ENCODE peak calls at places on chromosomes 13 and 19, in ten cellular contexts. T is body of pancreas, D is GM23338, L is heart right ventricle, G is testis, S is astrocyte, W is uterus, I is ovary, Q is tibial artery, C is left ventricle myocardium inferior. X is an unnamed sample.

GRCh38 chr13:98918771-98919170 is 59.1 kb downstream of the DOCK9 start:
- DNase-seq in T (no peak), D (no peak), L (no peak), G (no peak), S (no peak), W (no peak), I (no peak), Q (no peak), C (no peak), X (no peak)

GRCh38 chr13:49042476-49042875 is 66.8 kb downstream of the FNDC3A start:
- DNase-seq in T (no peak), D (no peak), L (no peak), G (no peak), S (peak; percentile 79), W (no peak), I (no peak), Q (no peak), C (no peak), X (no peak)

GRCh38 chr13:71979616-71980015 is 112.6 kb upstream of the DACH1 start:
- DNase-seq in T (no peak), D (peak; percentile 49), L (no peak), G (no peak), S (no peak), W (no peak), I (no peak), Q (no peak), C (no peak), X (peak; percentile 27)

GRCh38 chr13:113758651-113759524 is at the start of gene TMEM255B:
- DNase-seq in T (peak; percentile 79), D (peak; percentile 83), L (peak; percentile 90), G (peak; percentile 90), S (peak; percentile 30), W (peak; percentile 85), I (peak; percentile 86), Q (peak; percentile 82), C (peak; percentile 89), X (no peak)

GRCh38 chr13:80030491-80030890 is 310.4 kb downstream of the SPRY2 start:
- DNase-seq in T (peak; percentile 20), D (peak; percentile 28), L (no peak), G (peak; percentile 19), S (no peak), W (no peak), I (no peak), Q (no peak), C (no peak), X (peak; percentile 12)

GRCh38 chr13:40624338-40624737 is 42.1 kb downstream of the FOXO1 start:
- DNase-seq in T (no peak), D (no peak), L (no peak), G (no peak), S (peak; percentile 23), W (no peak), I (no peak), Q (no peak), C (no peak), X (peak; percentile 56)

GRCh38 chr13:36918246-36919060 is 1.6 kb downstream of the SMAD9 start:
- DNase-seq in T (no peak), D (peak; percentile 15), L (no peak), G (no peak), S (peak; percentile 29), W (no peak), I (no peak), Q (no peak), C (no peak), X (peak; percentile 5)

GRCh38 chr19:38653028-38653571 is 5.7 kb downstream of the ACTN4 start:
- DNase-seq in T (peak; percentile 76), D (no peak), L (no peak), G (peak; percentile 59), S (peak; percentile 45), W (peak; percentile 73), I (no peak), Q (peak; percentile 76), C (no peak), X (no peak)

GRCh38 chr13:49303533-49304252 is 56.0 kb downstream of the CDADC1 start:
- DNase-seq in T (peak; percentile 80), D (no peak), L (peak; percentile 35), G (peak; percentile 94), S (no peak), W (no peak), I (no peak), Q (peak; percentile 32), C (no peak), X (no peak)

GRCh38 chr13:41501281-41501680 is 43.9 kb downstream of the RGCC start:
- DNase-seq in T (no peak), D (no peak), L (no peak), G (no peak), S (no peak), W (no peak), I (no peak), Q (no peak), C (no peak), X (no peak)

GRCh38 chr13:41981961-41982723 is 21.2 kb upstream of the VWA8 start:
- DNase-seq in T (no peak), D (no peak), L (no peak), G (no peak), S (no peak), W (no peak), I (no peak), Q (no peak), C (no peak), X (peak; percentile 27)

GRCh38 chr19:1455002-1455335 is 5.0 kb downstream of the APC2 start:
- DNase-seq in T (no peak), D (no peak), L (no peak), G (no peak), S (no peak), W (no peak), I (no peak), Q (no peak), C (no peak), X (peak; percentile 35)

GRCh38 chr19:35017507-35017906 is 12.8 kb upstream of the SCN1B start:
- DNase-seq in T (no peak), D (no peak), L (no peak), G (no peak), S (no peak), W (no peak), I (no peak), Q (no peak), C (no peak), X (no peak)
- H3K4me1 ChIP-seq in T (peaks cover 11% of the 10 kb centered on the region), D (no peaks in the 10 kb centered on the region), L (peaks cover 2% of the 10 kb centered on the region), G (peaks cover 8% of the 10 kb centered on the region), S (no peaks in the 10 kb centered on the region), W (peaks cover 6% of the 10 kb centered on the region), I (no peaks in the 10 kb centered on the region), Q (no peaks in the 10 kb centered on the region), C (peaks cover 18% of the 10 kb centered on the region), X (no peaks in the 10 kb centered on the region)

DNA sequence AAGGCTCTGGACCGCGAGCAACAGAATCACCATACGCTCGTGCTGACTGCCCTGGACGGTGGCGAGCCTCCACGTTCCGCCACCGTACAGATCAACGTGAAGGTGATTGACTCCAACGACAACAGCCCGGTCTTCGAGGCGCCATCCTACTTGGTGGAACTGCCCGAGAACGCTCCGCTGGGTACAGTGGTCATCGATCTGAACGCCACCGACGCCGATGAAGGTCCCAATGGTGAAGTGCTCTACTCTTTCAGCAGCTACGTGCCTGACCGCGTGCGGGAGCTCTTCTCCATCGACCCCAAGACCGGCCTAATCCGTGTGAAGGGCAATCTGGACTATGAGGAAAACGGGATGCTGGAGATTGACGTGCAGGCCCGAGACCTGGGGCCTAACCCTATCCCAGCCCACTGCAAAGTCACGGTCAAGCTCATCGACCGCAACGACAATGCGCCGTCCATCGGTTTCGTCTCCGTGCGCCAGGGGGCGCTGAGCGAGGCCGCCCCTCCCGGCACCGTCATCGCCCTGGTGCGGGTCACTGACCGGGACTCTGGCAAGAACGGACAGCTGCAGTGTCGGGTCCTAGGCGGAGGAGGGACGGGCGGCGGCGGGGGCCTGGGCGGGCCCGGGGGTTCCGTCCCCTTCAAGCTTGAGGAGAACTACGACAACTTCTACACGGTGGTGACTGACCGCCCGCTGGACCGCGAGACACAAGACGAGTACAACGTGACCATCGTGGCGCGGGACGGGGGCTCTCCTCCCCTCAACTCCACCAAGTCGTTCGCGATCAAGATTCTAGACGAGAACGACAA is 1.8 kb downstream of the PCDH17 start:
- DNase-seq in T (peak; percentile 58), D (peak; percentile 88), L (peak; percentile 83), G (peak; percentile 73), S (peak; percentile 29), W (peak; percentile 30), I (no peak), Q (peak; percentile 60), C (peak; percentile 77), X (no peak)
- H3K27me3 ChIP-seq in T (peaks cover 12% of the 10 kb centered on the region), D (peaks cover 92% of the 10 kb centered on the region), L (peaks cover 30% of the 10 kb centered on the region), G (no peaks in the 10 kb centered on the region), S (peaks cover 32% of the 10 kb centered on the region), W (no peaks in the 10 kb centered on the region), I (no peaks in the 10 kb centered on the region), Q (no peaks in the 10 kb centered on the region), C (peaks cover 63% of the 10 kb centered on the region), X (peaks cover 78% of the 10 kb centered on the region)

DNA sequence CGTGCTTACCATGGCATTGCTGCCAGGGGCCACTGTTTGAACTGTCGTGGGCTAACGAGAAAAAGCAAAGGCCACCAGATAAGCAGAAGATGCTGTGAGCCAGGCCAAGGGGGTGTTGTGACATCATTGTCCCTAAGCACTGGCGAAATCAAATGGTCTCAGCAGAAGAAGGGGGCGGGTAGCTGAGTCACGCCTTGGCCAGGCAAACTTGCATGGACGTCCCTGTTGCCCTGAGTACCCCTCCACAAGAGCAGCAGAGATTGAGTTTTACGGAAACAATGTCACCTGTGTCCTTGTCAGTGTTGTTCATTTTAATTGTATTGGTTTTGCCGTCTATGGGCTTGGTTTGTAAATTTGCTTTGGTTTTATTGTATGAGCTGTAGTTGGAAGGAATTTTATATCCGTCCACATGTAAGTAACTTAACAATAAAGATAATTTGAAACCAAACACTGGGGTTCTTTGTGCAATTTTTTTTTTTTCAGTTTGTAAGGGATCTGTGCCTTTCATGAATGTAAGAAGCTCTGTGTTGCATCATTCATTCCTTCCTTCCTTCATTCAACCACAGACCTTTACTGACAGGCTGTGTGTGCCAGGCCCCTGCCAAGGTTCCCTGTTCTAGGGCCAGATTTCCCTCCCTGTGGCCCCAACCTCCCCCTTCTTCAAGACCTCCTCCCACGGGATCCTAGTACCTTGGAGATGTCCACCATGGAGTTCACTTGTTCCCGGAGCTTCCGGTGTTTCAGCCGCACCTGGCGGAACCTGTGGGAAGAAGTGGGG is 12.3 kb downstream of the KCNN4 start:
- DNase-seq in T (no peak), D (no peak), L (no peak), G (no peak), S (no peak), W (no peak), I (no peak), Q (peak; percentile 69), C (peak; percentile 33), X (no peak)
- H3K4me1 ChIP-seq in T (no peaks in the 10 kb centered on the region), D (peaks cover 6% of the 10 kb centered on the region), L (no peaks in the 10 kb centered on the region), G (no peaks in the 10 kb centered on the region), S (peaks cover 31% of the 10 kb centered on the region), W (no peaks in the 10 kb centered on the region), I (no peaks in the 10 kb centered on the region), Q (no peaks in the 10 kb centered on the region), C (no peaks in the 10 kb centered on the region), X (peaks cover 20% of the 10 kb centered on the region)

DNA sequence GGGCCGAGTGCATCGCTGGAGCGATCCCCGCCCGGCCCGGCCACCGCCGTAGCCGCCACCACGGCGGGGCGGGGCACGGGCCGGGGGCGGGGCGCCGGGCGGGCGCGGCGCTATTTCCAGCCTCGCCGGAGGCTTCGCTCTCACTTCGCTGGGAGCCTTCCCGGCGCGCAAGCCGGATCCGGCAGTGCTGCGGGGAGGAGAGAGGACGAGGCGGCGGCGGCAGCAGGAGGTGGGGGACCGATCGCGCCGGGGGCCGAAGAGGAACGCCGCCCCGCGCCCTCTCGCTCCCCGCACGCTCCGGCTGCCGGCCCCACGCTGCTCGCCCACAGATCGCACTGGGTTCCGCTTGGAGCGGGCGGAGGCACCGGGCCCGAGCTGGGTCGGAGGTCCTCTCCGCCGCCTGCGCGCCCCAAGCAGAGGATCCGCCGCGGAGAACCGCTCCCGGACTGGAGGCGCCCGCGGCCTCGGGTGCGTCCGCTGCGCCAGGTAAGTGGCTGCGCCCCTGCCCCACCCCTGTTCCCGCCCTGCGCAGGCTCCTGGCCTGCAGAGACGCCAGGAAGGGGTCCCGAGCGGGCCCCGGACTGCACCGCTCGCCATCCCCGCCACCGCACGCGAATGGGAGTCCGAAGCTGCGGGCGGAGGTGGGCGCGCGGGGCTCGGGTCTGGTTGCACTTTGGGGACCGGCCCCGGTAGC is at the start of gene CHST8:
- DNase-seq in T (no peak), D (peak; percentile 82), L (peak; percentile 57), G (peak; percentile 53), S (peak; percentile 18), W (no peak), I (peak; percentile 36), Q (no peak), C (peak; percentile 40), X (no peak)
- H3K27me3 ChIP-seq in T (peaks cover 7% of the 10 kb centered on the region), D (peaks cover 60% of the 10 kb centered on the region), L (peaks cover 57% of the 10 kb centered on the region), G (no peaks in the 10 kb centered on the region), S (peaks cover 37% of the 10 kb centered on the region), W (no peaks in the 10 kb centered on the region), I (no peaks in the 10 kb centered on the region), Q (no peaks in the 10 kb centered on the region), C (peaks cover 96% of the 10 kb centered on the region), X (peaks cover 62% of the 10 kb centered on the region)

X was measured in foreskin keratinocyte.